ENCODE peak calls at places on chromosomes 16 and 17, in ten cellular contexts. One of them, this sample, is unnamed.

GRCh38 chr17:79484600-79485398 is 126.1 kb downstream of the RBFOX3 start:
- DNase-seq in T-helper 1 cell: no peak
- DNase-seq in stimulated activated naive B cell treated with anti-CD40 and anti-IgM and Interleukin-4, amounts not matched to agents 10 μg/mL and 1 μg/mL and 100 μg/mL, for 72 hours: no peak
- DNase-seq in COLO829: no peak
- DNase-seq in thyroid gland: no peak
- DNase-seq in adrenal gland: no peak
- DNase-seq in stimulated activated CD4-positive, alpha-beta T cell treated with anti-CD3 and anti-CD28 coated beads, Interleukin-2, amount 100 ng/mL, for 4 hours: no peak
- DNase-seq in Ammon's horn: no peak
- DNase-seq in GM13977: no peak
- DNase-seq in hippocampal formation: no peak
- DNase-seq in this sample: no peak

GRCh38 chr16:19810817-19811731 is 73.6 kb downstream of the GPRC5B start:
- DNase-seq in T-helper 1 cell: no peak
- DNase-seq in Ammon's horn: no peak
- DNase-seq in hippocampal formation: no peak
- DNase-seq in adrenal gland: no peak
- DNase-seq in stimulated activated naive B cell treated with anti-CD40 and anti-IgM and Interleukin-4, amounts not matched to agents 10 μg/mL and 1 μg/mL and 100 μg/mL, for 72 hours: no peak
- DNase-seq in thyroid gland: peak; percentile 79
- DNase-seq in GM13977: no peak
- DNase-seq in stimulated activated CD4-positive, alpha-beta T cell treated with anti-CD3 and anti-CD28 coated beads, Interleukin-2, amount 100 ng/mL, for 4 hours: no peak
- DNase-seq in COLO829: peak; percentile 27
- DNase-seq in this sample: no peak

GRCh38 chr16:58306327-58306726 is 11.5 kb upstream of the PRSS54 start:
- DNase-seq in adrenal gland: peak; percentile 27
- DNase-seq in stimulated activated CD4-positive, alpha-beta T cell treated with anti-CD3 and anti-CD28 coated beads, Interleukin-2, amount 100 ng/mL, for 4 hours: peak; percentile 23
- DNase-seq in stimulated activated naive B cell treated with anti-CD40 and anti-IgM and Interleukin-4, amounts not matched to agents 10 μg/mL and 1 μg/mL and 100 μg/mL, for 72 hours: peak; percentile 13
- DNase-seq in COLO829: no peak
- DNase-seq in Ammon's horn: no peak
- DNase-seq in GM13977: no peak
- DNase-seq in hippocampal formation: no peak
- DNase-seq in thyroid gland: peak; percentile 9
- DNase-seq in T-helper 1 cell: peak; percentile 17
- DNase-seq in this sample: no peak

GRCh38 chr16:10037771-10038170 is 144.5 kb downstream of the GRIN2A start:
- DNase-seq in stimulated activated naive B cell treated with anti-CD40 and anti-IgM and Interleukin-4, amounts not matched to agents 10 μg/mL and 1 μg/mL and 100 μg/mL, for 72 hours: no peak
- DNase-seq in adrenal gland: no peak
- DNase-seq in T-helper 1 cell: no peak
- DNase-seq in GM13977: no peak
- DNase-seq in COLO829: no peak
- DNase-seq in hippocampal formation: no peak
- DNase-seq in Ammon's horn: no peak
- DNase-seq in stimulated activated CD4-positive, alpha-beta T cell treated with anti-CD3 and anti-CD28 coated beads, Interleukin-2, amount 100 ng/mL, for 4 hours: no peak
- DNase-seq in thyroid gland: no peak
- DNase-seq in this sample: no peak

GRCh38 chr16:65500007-65500406 is 378.1 kb upstream of the CDH11 start:
- DNase-seq in thyroid gland: no peak
- DNase-seq in hippocampal formation: no peak
- DNase-seq in Ammon's horn: no peak
- DNase-seq in stimulated activated naive B cell treated with anti-CD40 and anti-IgM and Interleukin-4, amounts not matched to agents 10 μg/mL and 1 μg/mL and 100 μg/mL, for 72 hours: no peak
- DNase-seq in COLO829: no peak
- DNase-seq in stimulated activated CD4-positive, alpha-beta T cell treated with anti-CD3 and anti-CD28 coated beads, Interleukin-2, amount 100 ng/mL, for 4 hours: no peak
- DNase-seq in GM13977: no peak
- DNase-seq in adrenal gland: no peak
- DNase-seq in T-helper 1 cell: no peak
- DNase-seq in this sample: no peak

GRCh38 chr16:80570106-80570478 is 29.3 kb downstream of the DYNLRB2 start:
- DNase-seq in T-helper 1 cell: no peak
- DNase-seq in Ammon's horn: no peak
- DNase-seq in thyroid gland: no peak
- DNase-seq in GM13977: no peak
- DNase-seq in stimulated activated naive B cell treated with anti-CD40 and anti-IgM and Interleukin-4, amounts not matched to agents 10 μg/mL and 1 μg/mL and 100 μg/mL, for 72 hours: no peak
- DNase-seq in adrenal gland: no peak
- DNase-seq in stimulated activated CD4-positive, alpha-beta T cell treated with anti-CD3 and anti-CD28 coated beads, Interleukin-2, amount 100 ng/mL, for 4 hours: no peak
- DNase-seq in COLO829: no peak
- DNase-seq in hippocampal formation: no peak
- DNase-seq in this sample: no peak

GRCh38 chr16:20114356-20114755 is 40.7 kb upstream of the GPR139 start:
- DNase-seq in Ammon's horn: peak; percentile 29
- DNase-seq in thyroid gland: no peak
- DNase-seq in hippocampal formation: no peak
- DNase-seq in COLO829: peak; percentile 60
- DNase-seq in stimulated activated CD4-positive, alpha-beta T cell treated with anti-CD3 and anti-CD28 coated beads, Interleukin-2, amount 100 ng/mL, for 4 hours: no peak
- DNase-seq in GM13977: no peak
- DNase-seq in T-helper 1 cell: no peak
- DNase-seq in adrenal gland: peak; percentile 51
- DNase-seq in stimulated activated naive B cell treated with anti-CD40 and anti-IgM and Interleukin-4, amounts not matched to agents 10 μg/mL and 1 μg/mL and 100 μg/mL, for 72 hours: no peak
- DNase-seq in this sample: no peak

GRCh38 chr17:17387017-17387416 is 83.8 kb downstream of the NT5M start:
- DNase-seq in stimulated activated naive B cell treated with anti-CD40 and anti-IgM and Interleukin-4, amounts not matched to agents 10 μg/mL and 1 μg/mL and 100 μg/mL, for 72 hours: no peak
- DNase-seq in T-helper 1 cell: no peak
- DNase-seq in thyroid gland: no peak
- DNase-seq in stimulated activated CD4-positive, alpha-beta T cell treated with anti-CD3 and anti-CD28 coated beads, Interleukin-2, amount 100 ng/mL, for 4 hours: no peak
- DNase-seq in adrenal gland: no peak
- DNase-seq in GM13977: no peak
- DNase-seq in Ammon's horn: no peak
- DNase-seq in hippocampal formation: no peak
- DNase-seq in COLO829: no peak
- DNase-seq in this sample: no peak

GRCh38 chr17:17693955-17694228 is 12.6 kb downstream of the RAI1 start:
- DNase-seq in adrenal gland: no peak
- DNase-seq in Ammon's horn: no peak
- DNase-seq in stimulated activated naive B cell treated with anti-CD40 and anti-IgM and Interleukin-4, amounts not matched to agents 10 μg/mL and 1 μg/mL and 100 μg/mL, for 72 hours: no peak
- DNase-seq in GM13977: no peak
- DNase-seq in stimulated activated CD4-positive, alpha-beta T cell treated with anti-CD3 and anti-CD28 coated beads, Interleukin-2, amount 100 ng/mL, for 4 hours: no peak
- DNase-seq in hippocampal formation: no peak
- DNase-seq in COLO829: no peak
- DNase-seq in thyroid gland: no peak
- DNase-seq in T-helper 1 cell: no peak
- DNase-seq in this sample: no peak

GRCh38 chr17:2266045-2266864 is 37.3 kb downstream of the SMG6 start:
- DNase-seq in T-helper 1 cell: peak; percentile 80
- DNase-seq in Ammon's horn: no peak
- DNase-seq in stimulated activated CD4-positive, alpha-beta T cell treated with anti-CD3 and anti-CD28 coated beads, Interleukin-2, amount 100 ng/mL, for 4 hours: peak; percentile 86
- DNase-seq in hippocampal formation: no peak
- DNase-seq in stimulated activated naive B cell treated with anti-CD40 and anti-IgM and Interleukin-4, amounts not matched to agents 10 μg/mL and 1 μg/mL and 100 μg/mL, for 72 hours: peak; percentile 67
- DNase-seq in thyroid gland: peak; percentile 19
- DNase-seq in COLO829: no peak
- DNase-seq in adrenal gland: no peak
- DNase-seq in GM13977: peak; percentile 61
- DNase-seq in this sample: no peak

GRCh38 chr17:32104158-32104557 is 38.1 kb upstream of the RHOT1 start:
- DNase-seq in hippocampal formation: no peak
- DNase-seq in GM13977: no peak
- DNase-seq in stimulated activated CD4-positive, alpha-beta T cell treated with anti-CD3 and anti-CD28 coated beads, Interleukin-2, amount 100 ng/mL, for 4 hours: no peak
- DNase-seq in Ammon's horn: no peak
- DNase-seq in T-helper 1 cell: no peak
- DNase-seq in COLO829: no peak
- DNase-seq in stimulated activated naive B cell treated with anti-CD40 and anti-IgM and Interleukin-4, amounts not matched to agents 10 μg/mL and 1 μg/mL and 100 μg/mL, for 72 hours: no peak
- DNase-seq in thyroid gland: no peak
- DNase-seq in adrenal gland: no peak
- DNase-seq in this sample: no peak

GRCh38 chr17:41823141-41823524 is 10.3 kb downstream of the FKBP10 start:
- DNase-seq in stimulated activated naive B cell treated with anti-CD40 and anti-IgM and Interleukin-4, amounts not matched to agents 10 μg/mL and 1 μg/mL and 100 μg/mL, for 72 hours: no peak
- DNase-seq in GM13977: no peak
- DNase-seq in Ammon's horn: no peak
- DNase-seq in thyroid gland: no peak
- DNase-seq in adrenal gland: no peak
- DNase-seq in stimulated activated CD4-positive, alpha-beta T cell treated with anti-CD3 and anti-CD28 coated beads, Interleukin-2, amount 100 ng/mL, for 4 hours: no peak
- DNase-seq in hippocampal formation: no peak
- DNase-seq in COLO829: no peak
- DNase-seq in T-helper 1 cell: no peak
- DNase-seq in this sample: no peak

GRCh38 chr17:17089796-17090641 is 47.8 kb downstream of the MPRIP start:
- DNase-seq in stimulated activated naive B cell treated with anti-CD40 and anti-IgM and Interleukin-4, amounts not matched to agents 10 μg/mL and 1 μg/mL and 100 μg/mL, for 72 hours: no peak
- DNase-seq in hippocampal formation: no peak
- DNase-seq in thyroid gland: peak; percentile 0
- DNase-seq in COLO829: no peak
- DNase-seq in Ammon's horn: no peak
- DNase-seq in adrenal gland: no peak
- DNase-seq in stimulated activated CD4-positive, alpha-beta T cell treated with anti-CD3 and anti-CD28 coated beads, Interleukin-2, amount 100 ng/mL, for 4 hours: no peak
- DNase-seq in T-helper 1 cell: no peak
- DNase-seq in GM13977: no peak
- DNase-seq in this sample: no peak